ENCODE peak calls at places on chromosomes 4 and X, in nine cellular contexts. M is fibroblast of lung; G is naive thymus-derived CD8-positive, alpha-beta T cell; O is GM03348; Q is effector memory CD8-positive, alpha-beta T cell; L is spleen; X is suprapubic skin; E is HT1080; D is A172. V is an unnamed sample.
A peak's percentile ranks its signal among the peaks of the same experiment; 100 is the strongest.

GRCh38 chrX:47706575-47706974 is 47.6 kb upstream of the UXT start:
- DNase-seq in X (no peak), Q (no peak), M (peak; percentile 13), O (peak; percentile 34), E (no peak), G (no peak), D (no peak), L (no peak), V (no peak)

GRCh38 chrX:72002886-72003285 is 92.2 kb downstream of the NHSL2 start:
- DNase-seq in G (no peak), O (no peak), D (no peak), L (no peak), X (no peak), E (no peak), Q (no peak), M (no peak), V (no peak)

GRCh38 chr4:79467246-79467932 is 59.4 kb upstream of the GK2 start:
- DNase-seq in X (no peak), Q (no peak), E (peak; percentile 3), O (no peak), L (no peak), M (peak; percentile 3), D (no peak), G (no peak), V (no peak)

GRCh38 chrX:145820825-145821224 is 3.2 kb downstream of the SLITRK2 start:
- DNase-seq in O (no peak), X (no peak), Q (no peak), D (no peak), G (no peak), L (no peak), M (no peak), E (no peak), V (no peak)

GRCh38 chrX:104254442-104255115 is at the start of gene ESX1:
- DNase-seq in E (no peak), M (peak; percentile 3), O (no peak), D (no peak), G (no peak), Q (no peak), X (no peak), L (no peak), V (no peak)

GRCh38 chr4:120977435-120977997 is 55.0 kb upstream of the PRDM5 start:
- DNase-seq in X (no peak), D (peak; percentile 21), L (no peak), M (peak; percentile 74), E (peak; percentile 50), G (peak; percentile 19), Q (no peak), O (peak; percentile 65), V (no peak)

GRCh38 chr4:159014896-159015295 is 88.0 kb upstream of the RAPGEF2 start:
- DNase-seq in G (no peak), Q (no peak), L (no peak), D (no peak), E (no peak), M (no peak), O (peak; percentile 36), X (no peak), V (no peak)

GRCh38 chr4:60562353-60562752 is 637.8 kb upstream of the ADGRL3 start:
- DNase-seq in X (no peak), D (no peak), E (no peak), M (no peak), L (no peak), Q (no peak), G (no peak), O (no peak), V (no peak)

GRCh38 chr4:107740950-107741701 is 21.1 kb upstream of the PAPSS1 start:
- DNase-seq in Q (no peak), M (peak; percentile 76), O (peak; percentile 34), D (no peak), X (no peak), G (no peak), E (no peak), L (no peak), V (peak; percentile 38)

GRCh38 chr4:139833131-139833930 is 167.7 kb downstream of the MGST2 start:
- DNase-seq in M (no peak), D (no peak), X (no peak), O (no peak), L (no peak), Q (no peak), E (no peak), G (no peak), V (no peak)

GRCh38 chrX:68571292-68572256 is 72.7 kb downstream of the YIPF6 start:
- DNase-seq in G (no peak), L (no peak), D (peak; percentile 82), M (peak; percentile 55), Q (no peak), X (no peak), E (peak; percentile 90), O (peak; percentile 13), V (peak; percentile 3)

GRCh38 chr4:84578540-84579409 is 4.2 kb upstream of the CDS1 start:
- DNase-seq in M (peak; percentile 75), O (peak; percentile 42), D (peak; percentile 46), G (no peak), L (no peak), E (peak; percentile 45), Q (no peak), X (no peak), V (no peak)